ENCODE peak calls at places on chromosome 15, in nine cellular contexts. T, W, Z, J, S, E, Y, P and U are unnamed samples.

GRCh38 chr15:101488300-101489164 is 975 bp downstream of the PCSK6 start:
- DNase-seq in T (no peak), W (no peak), Z (no peak), J (no peak), S (no peak), E (no peak), Y (no peak), P (no peak), U (no peak)

GRCh38 chr15:44798815-44799214 is 62.5 kb downstream of the TRIM69 start:
- DNase-seq in T (no peak), W (no peak), Z (no peak), J (peak; percentile 14), S (peak; percentile 7), E (no peak), Y (no peak), P (no peak), U (no peak)

GRCh38 chr15:79364571-79365240 is 53.8 kb downstream of the TMED3 start:
- DNase-seq in T (no peak), W (no peak), Z (no peak), J (no peak), S (no peak), E (no peak), Y (no peak), P (no peak), U (no peak)

GRCh38 chr15:48582472-48583235 is 62.9 kb downstream of the FBN1 start:
- DNase-seq in T (no peak), W (no peak), Z (no peak), J (no peak), S (no peak), E (no peak), Y (no peak), P (no peak), U (no peak)

GRCh38 chr15:74400915-74401757 is 32.6 kb downstream of the SEMA7A start:
- DNase-seq in T (peak; percentile 13), W (no peak), Z (no peak), J (no peak), S (no peak), E (no peak), Y (no peak), P (peak; percentile 37), U (no peak)

GRCh38 chr15:77525411-77525811 is 104.7 kb downstream of the HMG20A start:
- DNase-seq in T (no peak), W (no peak), Z (no peak), J (no peak), S (no peak), E (no peak), Y (no peak), P (no peak), U (no peak)

GRCh38 chr15:99143655-99144610 is 39.1 kb downstream of the SYNM start:
- DNase-seq in T (no peak), W (no peak), Z (no peak), J (no peak), S (no peak), E (no peak), Y (no peak), P (no peak), U (no peak)

GRCh38 chr15:40793216-40793989 is 13.5 kb upstream of the ZFYVE19 start:
- DNase-seq in T (no peak), W (no peak), Z (peak; percentile 78), J (peak; percentile 72), S (peak; percentile 92), E (no peak), Y (no peak), P (no peak), U (peak; percentile 14)

GRCh38 chr15:73799466-73799865 is 46.3 kb upstream of the INSYN1 start:
- DNase-seq in T (no peak), W (no peak), Z (no peak), J (no peak), S (no peak), E (no peak), Y (no peak), P (no peak), U (no peak)

GRCh38 chr15:64521726-64522164 is 61.4 kb downstream of the ZNF609 start:
- DNase-seq in T (no peak), W (peak; percentile 11), Z (no peak), J (peak; percentile 65), S (peak; percentile 68), E (no peak), Y (no peak), P (no peak), U (peak; percentile 25)

GRCh38 chr15:64246364-64247189 is 83.8 kb upstream of the PPIB start:
- DNase-seq in T (no peak), W (no peak), Z (peak; percentile 87), J (peak; percentile 83), S (peak; percentile 87), E (no peak), Y (no peak), P (no peak), U (peak; percentile 15)

GRCh38 chr15:85477730-85478129 is 97.3 kb downstream of the AKAP13 start:
- DNase-seq in T (no peak), W (no peak), Z (peak; percentile 91), J (peak; percentile 44), S (no peak), E (no peak), Y (no peak), P (no peak), U (no peak)

GRCh38 chr15:42457445-42458442 is 33.2 kb downstream of the ZNF106 start:
- DNase-seq in T (no peak), W (no peak), Z (no peak), J (no peak), S (no peak), E (no peak), Y (no peak), P (no peak), U (peak; percentile 1)

GRCh38 chr15:50487287-50487686 is 59.2 kb downstream of the USP50 start:
- DNase-seq in T (no peak), W (no peak), Z (no peak), J (no peak), S (no peak), E (no peak), Y (no peak), P (no peak), U (no peak)

GRCh38 chr15:75720787-75721461 is 8.3 kb upstream of the CSPG4 start:
- DNase-seq in T (no peak), W (peak; percentile 64), Z (peak; percentile 62), J (peak; percentile 83), S (peak; percentile 82), E (no peak), Y (peak; percentile 57), P (peak; percentile 33), U (no peak)

GRCh38 chr15:75455982-75456531 is 4.6 kb upstream of the SIN3A start:
- DNase-seq in T (peak; percentile 30), W (peak; percentile 42), Z (peak; percentile 62), J (no peak), S (peak; percentile 12), E (peak; percentile 38), Y (no peak), P (peak; percentile 43), U (peak; percentile 71)

GRCh38 chr15:93466380-93466779 is 377.4 kb upstream of the RGMA start:
- DNase-seq in T (no peak), W (no peak), Z (no peak), J (peak; percentile 21), S (no peak), E (no peak), Y (no peak), P (no peak), U (no peak)

GRCh38 chr15:62534996-62535395 is 369.9 kb upstream of the C2CD4B start:
- DNase-seq in T (no peak), W (no peak), Z (no peak), J (no peak), S (no peak), E (no peak), Y (no peak), P (no peak), U (no peak)

GRCh38 chr15:41977757-41978369 is 5.5 kb upstream of the EHD4 start:
- DNase-seq in T (no peak), W (no peak), Z (no peak), J (no peak), S (no peak), E (no peak), Y (no peak), P (no peak), U (no peak)

GRCh38 chr15:38705421-38706219 is 141.0 kb upstream of the RASGRP1 start:
- DNase-seq in T (no peak), W (no peak), Z (no peak), J (no peak), S (no peak), E (no peak), Y (no peak), P (no peak), U (no peak)

GRCh38 chr15:56077071-56077470 is 83.7 kb upstream of the NEDD4 start:
- DNase-seq in T (no peak), W (peak; percentile 11), Z (no peak), J (no peak), S (no peak), E (no peak), Y (no peak), P (no peak), U (no peak)

GRCh38 chr15:42392309-42393024 is 33.2 kb downstream of the CAPN3 start:
- DNase-seq in T (no peak), W (no peak), Z (no peak), J (no peak), S (no peak), E (no peak), Y (no peak), P (no peak), U (no peak)

GRCh38 chr15:90881978-90882721 is 2.2 kb upstream of the FES start:
- DNase-seq in T (no peak), W (no peak), Z (no peak), J (no peak), S (no peak), E (no peak), Y (no peak), P (no peak), U (no peak)

GRCh38 chr15:34603095-34603494 is 19.6 kb upstream of the GOLGA8B start:
- DNase-seq in T (no peak), W (no peak), Z (no peak), J (no peak), S (no peak), E (no peak), Y (no peak), P (no peak), U (no peak)

GRCh38 chr15:94265009-94265408 is 33.6 kb downstream of the MCTP2 start:
- DNase-seq in T (no peak), W (no peak), Z (no peak), J (peak; percentile 52), S (no peak), E (no peak), Y (no peak), P (no peak), U (no peak)

GRCh38 chr15:62566248-62566647 is 401.2 kb upstream of the C2CD4B start:
- DNase-seq in T (no peak), W (no peak), Z (no peak), J (no peak), S (no peak), E (no peak), Y (no peak), P (no peak), U (no peak)

GRCh38 chr15:42964476-42964875 is 43.9 kb upstream of the TTBK2 start:
- DNase-seq in T (no peak), W (no peak), Z (no peak), J (no peak), S (no peak), E (no peak), Y (no peak), P (no peak), U (no peak)

GRCh38 chr15:33941279-33942063 is 26.8 kb upstream of the CHRM5 start:
- DNase-seq in T (no peak), W (no peak), Z (no peak), J (no peak), S (no peak), E (no peak), Y (no peak), P (no peak), U (no peak)

GRCh38 chr15:96327155-96327741 is 3.3 kb upstream of the NR2F2 start:
- DNase-seq in T (no peak), W (no peak), Z (peak; percentile 90), J (peak; percentile 68), S (peak; percentile 73), E (no peak), Y (peak; percentile 38), P (no peak), U (no peak)